ENCODE peak calls at places on chromosomes 4 and X, in ten cellular contexts. One of them, this sample, is unnamed.

GRCh38 chr4:151797131-151797530 is 36.3 kb upstream of the GATB start:
- DNase-seq in psoas muscle: no peak
- DNase-seq in left lung: no peak
- DNase-seq in fibroblast of lung: no peak
- DNase-seq in heart left ventricle: no peak
- DNase-seq in tibial artery: no peak
- DNase-seq in sigmoid colon: no peak
- DNase-seq in CD8-positive, alpha-beta T cell: no peak
- DNase-seq in spleen: no peak
- DNase-seq in pancreas: no peak
- DNase-seq in this sample: no peak

GRCh38 chr4:76993787-76994641 is 44.5 kb downstream of the SEPTIN11 start:
- DNase-seq in CD8-positive, alpha-beta T cell: peak; percentile 74
- DNase-seq in left lung: no peak
- DNase-seq in psoas muscle: no peak
- DNase-seq in sigmoid colon: no peak
- DNase-seq in heart left ventricle: no peak
- DNase-seq in pancreas: no peak
- DNase-seq in fibroblast of lung: no peak
- DNase-seq in tibial artery: no peak
- DNase-seq in spleen: no peak
- DNase-seq in this sample: no peak

GRCh38 chr4:8181844-8182243 is 17.2 kb upstream of the SH3TC1 start:
- DNase-seq in left lung: peak; percentile 64
- DNase-seq in sigmoid colon: no peak
- DNase-seq in psoas muscle: no peak
- DNase-seq in pancreas: no peak
- DNase-seq in spleen: peak; percentile 72
- DNase-seq in CD8-positive, alpha-beta T cell: no peak
- DNase-seq in tibial artery: no peak
- DNase-seq in heart left ventricle: no peak
- DNase-seq in fibroblast of lung: no peak
- DNase-seq in this sample: no peak

GRCh38 chr4:3415471-3416141 is 26.2 kb upstream of the HGFAC start:
- DNase-seq in sigmoid colon: peak; percentile 43
- DNase-seq in CD8-positive, alpha-beta T cell: no peak
- DNase-seq in left lung: peak; percentile 28
- DNase-seq in spleen: peak; percentile 60
- DNase-seq in psoas muscle: no peak
- DNase-seq in heart left ventricle: no peak
- DNase-seq in tibial artery: no peak
- DNase-seq in fibroblast of lung: no peak
- DNase-seq in pancreas: peak; percentile 38
- DNase-seq in this sample: peak; percentile 60

GRCh38 chrX:10631416-10632145 is 11.2 kb upstream of the MID1 start:
- DNase-seq in heart left ventricle: no peak
- DNase-seq in psoas muscle: no peak
- DNase-seq in left lung: no peak
- DNase-seq in sigmoid colon: no peak
- DNase-seq in tibial artery: no peak
- DNase-seq in fibroblast of lung: no peak
- DNase-seq in pancreas: no peak
- DNase-seq in spleen: no peak
- DNase-seq in CD8-positive, alpha-beta T cell: no peak
- DNase-seq in this sample: no peak

GRCh38 chr4:124060261-124060918 is 652.1 kb downstream of the ANKRD50 start:
- DNase-seq in sigmoid colon: peak; percentile 88
- DNase-seq in psoas muscle: peak; percentile 19
- DNase-seq in pancreas: no peak
- DNase-seq in left lung: peak; percentile 37
- DNase-seq in fibroblast of lung: peak; percentile 80
- DNase-seq in spleen: no peak
- DNase-seq in heart left ventricle: peak; percentile 63
- DNase-seq in tibial artery: peak; percentile 80
- DNase-seq in CD8-positive, alpha-beta T cell: no peak
- DNase-seq in this sample: peak; percentile 35

GRCh38 chr4:147589586-147589985 is 27.6 kb upstream of the TMEM184C start:
- DNase-seq in heart left ventricle: no peak
- DNase-seq in tibial artery: no peak
- DNase-seq in psoas muscle: no peak
- DNase-seq in fibroblast of lung: no peak
- DNase-seq in CD8-positive, alpha-beta T cell: no peak
- DNase-seq in spleen: no peak
- DNase-seq in pancreas: no peak
- DNase-seq in left lung: no peak
- DNase-seq in sigmoid colon: no peak
- DNase-seq in this sample: peak; percentile 10

GRCh38 chr4:2494992-2495391 is 26.1 kb downstream of the RNF4 start:
- DNase-seq in spleen: no peak
- DNase-seq in heart left ventricle: no peak
- DNase-seq in tibial artery: no peak
- DNase-seq in pancreas: no peak
- DNase-seq in fibroblast of lung: no peak
- DNase-seq in CD8-positive, alpha-beta T cell: no peak
- DNase-seq in left lung: no peak
- DNase-seq in sigmoid colon: no peak
- DNase-seq in psoas muscle: no peak
- DNase-seq in this sample: peak; percentile 34

GRCh38 chr4:48137766-48138349 is 3.8 kb upstream of the TXK start:
- DNase-seq in sigmoid colon: no peak
- DNase-seq in tibial artery: no peak
- DNase-seq in CD8-positive, alpha-beta T cell: no peak
- DNase-seq in heart left ventricle: no peak
- DNase-seq in spleen: no peak
- DNase-seq in psoas muscle: no peak
- DNase-seq in pancreas: no peak
- DNase-seq in fibroblast of lung: no peak
- DNase-seq in left lung: no peak
- DNase-seq in this sample: no peak

GRCh38 chrX:724256-724655 is 93.7 kb downstream of the SHOX start:
- DNase-seq in CD8-positive, alpha-beta T cell: no peak
- DNase-seq in tibial artery: no peak
- DNase-seq in pancreas: no peak
- DNase-seq in spleen: no peak
- DNase-seq in left lung: no peak
- DNase-seq in psoas muscle: no peak
- DNase-seq in fibroblast of lung: no peak
- DNase-seq in heart left ventricle: no peak
- DNase-seq in sigmoid colon: peak; percentile 11
- DNase-seq in this sample: no peak

GRCh38 chrX:729583-730409 is 99.2 kb downstream of the SHOX start:
- DNase-seq in heart left ventricle: no peak
- DNase-seq in psoas muscle: no peak
- DNase-seq in tibial artery: no peak
- DNase-seq in pancreas: no peak
- DNase-seq in CD8-positive, alpha-beta T cell: no peak
- DNase-seq in sigmoid colon: peak; percentile 32
- DNase-seq in fibroblast of lung: no peak
- DNase-seq in spleen: no peak
- DNase-seq in left lung: no peak
- DNase-seq in this sample: no peak

GRCh38 chrX:723781-724180 is 93.2 kb downstream of the SHOX start:
- DNase-seq in left lung: no peak
- DNase-seq in psoas muscle: no peak
- DNase-seq in heart left ventricle: no peak
- DNase-seq in sigmoid colon: peak; percentile 2
- DNase-seq in CD8-positive, alpha-beta T cell: no peak
- DNase-seq in spleen: no peak
- DNase-seq in pancreas: no peak
- DNase-seq in fibroblast of lung: no peak
- DNase-seq in tibial artery: no peak
- DNase-seq in this sample: no peak

DNA sequence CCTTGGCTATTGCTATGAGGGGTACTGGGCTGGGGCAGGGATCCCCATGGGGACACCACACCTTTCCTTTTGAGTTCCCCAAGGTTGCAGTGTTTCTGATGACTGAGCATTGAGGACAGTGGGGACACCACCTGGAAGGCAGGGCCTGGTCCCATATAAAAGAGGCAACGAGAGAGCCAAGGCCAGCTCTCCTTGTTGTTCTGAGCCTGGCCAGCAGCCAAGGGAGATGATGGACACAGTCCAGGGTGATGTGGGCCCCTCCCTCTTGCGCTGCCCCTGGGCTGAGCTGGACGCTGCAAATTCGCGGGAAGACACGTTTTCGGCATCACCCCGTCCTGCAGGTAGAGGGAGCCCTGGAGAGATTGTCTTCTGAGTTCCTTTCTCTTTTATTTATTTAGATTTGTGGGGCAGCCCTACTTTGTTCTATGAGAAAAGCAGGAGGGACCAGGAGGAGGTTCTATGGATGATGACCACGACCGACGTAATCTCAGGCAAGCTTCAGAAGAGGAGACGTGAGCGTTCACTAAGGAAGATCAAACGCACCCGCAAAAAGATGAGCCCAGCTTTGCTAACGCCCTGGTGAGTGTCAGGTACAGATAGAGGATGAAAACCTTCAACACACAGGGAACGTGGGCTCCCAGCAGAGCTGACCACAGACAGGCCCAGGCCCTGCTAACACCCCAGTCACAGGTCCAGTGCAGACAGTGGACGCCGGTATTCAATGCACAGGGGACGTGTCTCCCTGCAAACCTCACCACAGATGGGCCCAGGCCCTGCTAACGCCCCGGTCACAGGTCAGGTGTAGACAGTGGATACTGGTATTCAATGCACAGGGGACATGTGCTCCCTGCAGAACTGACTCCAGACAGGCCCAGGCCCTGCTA is 97.4 kb downstream of the SHOX start:
- DNase-seq in CD8-positive, alpha-beta T cell: no peak
- DNase-seq in fibroblast of lung: no peak
- DNase-seq in spleen: no peak
- DNase-seq in tibial artery: no peak
- DNase-seq in heart left ventricle: no peak
- DNase-seq in pancreas: no peak
- DNase-seq in psoas muscle: no peak
- DNase-seq in left lung: no peak
- DNase-seq in sigmoid colon: peak; percentile 45
- DNase-seq in this sample: no peak
- H3K9me3 ChIP-seq in CD8-positive, alpha-beta T cell: no peaks in the 10 kb centered on the region
- H3K9me3 ChIP-seq in fibroblast of lung: no peaks in the 10 kb centered on the region
- H3K9me3 ChIP-seq in spleen: peaks cover 13% of the 10 kb centered on the region
- H3K9me3 ChIP-seq in tibial artery: peaks cover 5% of the 10 kb centered on the region
- H3K9me3 ChIP-seq in heart left ventricle: peaks cover 5% of the 10 kb centered on the region
- H3K9me3 ChIP-seq in pancreas: no peaks in the 10 kb centered on the region
- H3K9me3 ChIP-seq in psoas muscle: peaks cover 11% of the 10 kb centered on the region
- H3K9me3 ChIP-seq in left lung: peaks cover 11% of the 10 kb centered on the region
- H3K9me3 ChIP-seq in sigmoid colon: no peaks in the 10 kb centered on the region
- H3K9me3 ChIP-seq in this sample: no peaks in the 10 kb centered on the region

GRCh38 chr4:113122066-113122465 is 72.6 kb downstream of the ANK2 start:
- DNase-seq in spleen: no peak
- DNase-seq in sigmoid colon: no peak
- DNase-seq in fibroblast of lung: no peak
- DNase-seq in pancreas: no peak
- DNase-seq in psoas muscle: no peak
- DNase-seq in CD8-positive, alpha-beta T cell: no peak
- DNase-seq in heart left ventricle: no peak
- DNase-seq in tibial artery: no peak
- DNase-seq in left lung: no peak
- DNase-seq in this sample: no peak

GRCh38 chr4:113113151-113113550 is 63.7 kb downstream of the ANK2 start:
- DNase-seq in psoas muscle: no peak
- DNase-seq in heart left ventricle: no peak
- DNase-seq in left lung: no peak
- DNase-seq in tibial artery: no peak
- DNase-seq in pancreas: no peak
- DNase-seq in fibroblast of lung: no peak
- DNase-seq in CD8-positive, alpha-beta T cell: no peak
- DNase-seq in sigmoid colon: no peak
- DNase-seq in spleen: no peak
- DNase-seq in this sample: no peak

GRCh38 chr4:113116414-113117345 is 67.2 kb downstream of the ANK2 start:
- DNase-seq in spleen: no peak
- DNase-seq in fibroblast of lung: peak; percentile 21
- DNase-seq in pancreas: peak; percentile 52
- DNase-seq in psoas muscle: no peak
- DNase-seq in tibial artery: no peak
- DNase-seq in left lung: no peak
- DNase-seq in heart left ventricle: no peak
- DNase-seq in CD8-positive, alpha-beta T cell: no peak
- DNase-seq in sigmoid colon: no peak
- DNase-seq in this sample: no peak

GRCh38 chr4:113114884-113115283 is 65.4 kb downstream of the ANK2 start:
- DNase-seq in sigmoid colon: no peak
- DNase-seq in psoas muscle: no peak
- DNase-seq in spleen: no peak
- DNase-seq in pancreas: no peak
- DNase-seq in CD8-positive, alpha-beta T cell: no peak
- DNase-seq in fibroblast of lung: no peak
- DNase-seq in heart left ventricle: no peak
- DNase-seq in left lung: no peak
- DNase-seq in tibial artery: no peak
- DNase-seq in this sample: no peak

GRCh38 chr4:113117346-113117677 is 67.9 kb downstream of the ANK2 start:
- DNase-seq in psoas muscle: no peak
- DNase-seq in fibroblast of lung: no peak
- DNase-seq in tibial artery: no peak
- DNase-seq in CD8-positive, alpha-beta T cell: no peak
- DNase-seq in left lung: no peak
- DNase-seq in sigmoid colon: no peak
- DNase-seq in spleen: no peak
- DNase-seq in pancreas: no peak
- DNase-seq in heart left ventricle: no peak
- DNase-seq in this sample: no peak
- H3K4me3 ChIP-seq in psoas muscle: no peak overlapping the region
- H3K4me3 ChIP-seq in fibroblast of lung: no peak overlapping the region
- H3K4me3 ChIP-seq in tibial artery: no peak overlapping the region
- H3K4me3 ChIP-seq in CD8-positive, alpha-beta T cell: no peak overlapping the region
- H3K4me3 ChIP-seq in left lung: no peak overlapping the region
- H3K4me3 ChIP-seq in sigmoid colon: no peak overlapping the region
- H3K4me3 ChIP-seq in spleen: no peak overlapping the region
- H3K4me3 ChIP-seq in pancreas: no peak overlapping the region
- H3K4me3 ChIP-seq in heart left ventricle: no peak overlapping the region
- H3K4me3 ChIP-seq in this sample: no peak overlapping the region

GRCh38 chrX:103428525-103428924 is 52.2 kb downstream of the BEX3 start:
- DNase-seq in spleen: no peak
- DNase-seq in tibial artery: no peak
- DNase-seq in psoas muscle: no peak
- DNase-seq in sigmoid colon: no peak
- DNase-seq in fibroblast of lung: no peak
- DNase-seq in CD8-positive, alpha-beta T cell: no peak
- DNase-seq in pancreas: no peak
- DNase-seq in left lung: no peak
- DNase-seq in heart left ventricle: no peak
- DNase-seq in this sample: no peak
- TF ChIP-seq CTCF in spleen: no peak
- TF ChIP-seq CTCF in tibial artery: no peak
- TF ChIP-seq CTCF in psoas muscle: no peak
- TF ChIP-seq CTCF in sigmoid colon: no peak
- TF ChIP-seq CTCF in fibroblast of lung: no peak
- TF ChIP-seq CTCF in CD8-positive, alpha-beta T cell: no peak
- TF ChIP-seq CTCF in pancreas: no peak
- TF ChIP-seq CTCF in left lung: no peak
- TF ChIP-seq CTCF in heart left ventricle: no peak
- TF ChIP-seq CTCF in this sample: no peak

DNA sequence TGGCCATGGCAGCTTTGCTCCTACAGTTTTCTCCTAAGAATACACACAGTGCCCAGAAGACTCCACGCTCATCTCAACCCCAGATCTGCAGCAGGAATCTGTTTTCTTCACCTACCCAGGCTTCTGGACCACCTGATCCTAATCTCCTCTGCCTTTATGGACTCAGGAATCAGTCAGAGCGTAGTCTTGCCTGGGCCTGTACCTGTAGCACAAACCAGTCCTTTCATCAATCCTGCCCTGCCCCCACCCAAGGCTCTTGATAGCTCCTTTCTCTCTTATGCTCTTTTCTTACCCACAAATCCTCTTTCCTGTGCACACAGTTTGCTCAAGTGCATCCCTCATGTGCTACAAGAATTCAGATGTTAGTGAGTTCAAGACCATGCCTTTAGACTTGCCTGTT is 89.7 kb downstream of the ZNF718 start:
- DNase-seq in fibroblast of lung: no peak
- DNase-seq in psoas muscle: no peak
- DNase-seq in tibial artery: no peak
- DNase-seq in pancreas: no peak
- DNase-seq in CD8-positive, alpha-beta T cell: no peak
- DNase-seq in spleen: no peak
- DNase-seq in heart left ventricle: no peak
- DNase-seq in sigmoid colon: no peak
- DNase-seq in left lung: no peak
- DNase-seq in this sample: no peak
- H3K9me3 ChIP-seq in fibroblast of lung: no peaks in the 10 kb centered on the region
- H3K9me3 ChIP-seq in psoas muscle: peaks cover 4% of the 10 kb centered on the region
- H3K9me3 ChIP-seq in tibial artery: no peaks in the 10 kb centered on the region
- H3K9me3 ChIP-seq in pancreas: no peaks in the 10 kb centered on the region
- H3K9me3 ChIP-seq in CD8-positive, alpha-beta T cell: peaks cover 4% of the 10 kb centered on the region
- H3K9me3 ChIP-seq in spleen: peaks cover 83% of the 10 kb centered on the region
- H3K9me3 ChIP-seq in heart left ventricle: no peaks in the 10 kb centered on the region
- H3K9me3 ChIP-seq in sigmoid colon: no peaks in the 10 kb centered on the region
- H3K9me3 ChIP-seq in left lung: peaks cover 71% of the 10 kb centered on the region
- H3K9me3 ChIP-seq in this sample: no peaks in the 10 kb centered on the region